ENCODE peak calls at places on chromosomes 6 and 20, in five cellular contexts. W, G, Z, J and C are unnamed samples.
A peak's percentile ranks its signal among the peaks of the same experiment; 100 is the strongest.

GRCh38 chr6:37516076-37516919 is 16.6 kb upstream of the CCDC167 start:
- DNase-seq in W (peak; percentile 82), G (peak; percentile 79), Z (no peak), J (peak; percentile 90), C (peak; percentile 39)

GRCh38 chr6:157411368-157411767 is 30.4 kb downstream of the ZDHHC14 start:
- DNase-seq in W (no peak), G (no peak), Z (no peak), J (no peak), C (no peak)

GRCh38 chr20:46964299-46965123 is 69.9 kb downstream of the EYA2 start:
- DNase-seq in W (no peak), G (no peak), Z (no peak), J (no peak), C (no peak)

GRCh38 chr20:58713801-58714339 is 21.3 kb downstream of the NPEPL1 start:
- DNase-seq in W (peak; percentile 49), G (no peak), Z (peak; percentile 73), J (no peak), C (no peak)

GRCh38 chr6:167717455-167717854 is 109.3 kb upstream of the AFDN start:
- DNase-seq in W (no peak), G (no peak), Z (no peak), J (no peak), C (no peak)

GRCh38 chr20:48711044-48711428 is 116.8 kb downstream of the PREX1 start:
- DNase-seq in W (no peak), G (no peak), Z (no peak), J (no peak), C (no peak)

GRCh38 chr6:125519367-125519766 is 217.6 kb upstream of the HDDC2 start:
- DNase-seq in W (no peak), G (no peak), Z (no peak), J (no peak), C (no peak)

GRCh38 chr6:91497770-91498169 is 910.9 kb upstream of the MAP3K7 start:
- DNase-seq in W (no peak), G (no peak), Z (no peak), J (no peak), C (no peak)

GRCh38 chr6:28742668-28743270 is 181.0 kb downstream of the TRIM27 start:
- DNase-seq in W (no peak), G (no peak), Z (no peak), J (no peak), C (peak; percentile 59)

GRCh38 chr6:133889557-133890301 is 816 bp downstream of the TCF21 start:
- DNase-seq in W (peak; percentile 78), G (no peak), Z (no peak), J (no peak), C (no peak)

GRCh38 chr6:152848919-152849318 is 98.3 kb downstream of the VIP start:
- DNase-seq in W (no peak), G (no peak), Z (no peak), J (no peak), C (no peak)

GRCh38 chr20:63946986-63947637 is 9.1 kb downstream of the UCKL1 start:
- DNase-seq in W (peak; percentile 55), G (no peak), Z (no peak), J (no peak), C (no peak)

GRCh38 chr20:61360940-61361339 is 108.9 kb downstream of the CDH4 start:
- DNase-seq in W (no peak), G (no peak), Z (no peak), J (no peak), C (no peak)

GRCh38 chr20:17083738-17084137 is 143.1 kb upstream of the PCSK2 start:
- DNase-seq in W (no peak), G (no peak), Z (no peak), J (no peak), C (peak; percentile 10)

GRCh38 chr20:17619351-17620093 is 49.6 kb downstream of the DSTN start:
- DNase-seq in W (peak; percentile 61), G (no peak), Z (peak; percentile 63), J (no peak), C (no peak)

GRCh38 chr6:135739288-135739687 is 112.2 kb upstream of the PDE7B start:
- DNase-seq in W (no peak), G (no peak), Z (no peak), J (no peak), C (no peak)

GRCh38 chr6:85058806-85059205 is 294.4 kb upstream of the TBX18 start:
- DNase-seq in W (no peak), G (no peak), Z (no peak), J (no peak), C (no peak)

GRCh38 chr6:165468836-165469235 is 159.4 kb upstream of the C6orf118 start:
- DNase-seq in W (no peak), G (no peak), Z (no peak), J (no peak), C (no peak)